ENCODE peak calls at places on chromosomes 13 and 19, in ten cellular contexts. B is heart right ventricle; W is IMR-90; O is aorta; L is spleen; S is left ventricle myocardium inferior; Y is uterus; F is effector memory CD4-positive, alpha-beta T cell; A is neuronal stem cell; D is thoracic aorta. Z is an unnamed sample. For H3K36me3, the result is how much of the 10 kb centered on the place peaks cover.

GRCh38 chr13:91768746-91769145 is 370.3 kb downstream of the GPC5 start:
- DNase-seq in B (no peak), W (no peak), O (no peak), L (no peak), S (no peak), Y (no peak), F (no peak), A (no peak), D (no peak), Z (no peak)

GRCh38 chr13:110388141-110388943 is 81.3 kb downstream of the COL4A2 start:
- DNase-seq in B (peak), W (peak), O (peak), L (no peak), S (no peak), Y (peak), F (no peak), A (no peak), D (peak), Z (peak)

GRCh38 chr19:39422020-39422419 is 9.6 kb downstream of the PLEKHG2 start:
- DNase-seq in B (no peak), W (no peak), O (no peak), L (peak), S (no peak), Y (no peak), F (no peak), A (no peak), D (no peak), Z (no peak)

GRCh38 chr19:4487572-4487971 is 15.5 kb downstream of the HDGFL2 start:
- DNase-seq in B (no peak), W (no peak), O (no peak), L (no peak), S (no peak), Y (no peak), F (no peak), A (no peak), D (no peak), Z (no peak)

GRCh38 chr19:10603873-10604459 is 16.9 kb upstream of the AP1M2 start:
- DNase-seq in B (no peak), W (no peak), O (no peak), L (no peak), S (no peak), Y (no peak), F (peak), A (no peak), D (no peak), Z (peak)

GRCh38 chr19:47897857-47898256 is 11.7 kb upstream of the SULT2A1 start:
- DNase-seq in B (no peak), W (no peak), O (no peak), L (no peak), S (no peak), Y (no peak), F (no peak), A (no peak), D (no peak), Z (no peak)

GRCh38 chr13:37621811-37622361 is 23.3 kb upstream of the POSTN start:
- DNase-seq in B (no peak), W (peak), O (peak), L (no peak), S (no peak), Y (peak), F (no peak), A (no peak), D (no peak), Z (no peak)

GRCh38 chr13:26589754-26590153 is 32.3 kb downstream of the WASF3 start:
- DNase-seq in B (peak), W (peak), O (no peak), L (no peak), S (no peak), Y (peak), F (no peak), A (no peak), D (no peak), Z (no peak)

GRCh38 chr19:2944403-2944774 is 382 bp downstream of the ZNF77 start:
- DNase-seq in B (no peak), W (no peak), O (no peak), L (no peak), S (no peak), Y (no peak), F (no peak), A (no peak), D (no peak), Z (no peak)
- H3K4me3 ChIP-seq in B (peak), W (peak), O (peak), L (peak), S (peak), Y (peak), F (peak), A (peak), D (peak), Z (peak)

DNA sequence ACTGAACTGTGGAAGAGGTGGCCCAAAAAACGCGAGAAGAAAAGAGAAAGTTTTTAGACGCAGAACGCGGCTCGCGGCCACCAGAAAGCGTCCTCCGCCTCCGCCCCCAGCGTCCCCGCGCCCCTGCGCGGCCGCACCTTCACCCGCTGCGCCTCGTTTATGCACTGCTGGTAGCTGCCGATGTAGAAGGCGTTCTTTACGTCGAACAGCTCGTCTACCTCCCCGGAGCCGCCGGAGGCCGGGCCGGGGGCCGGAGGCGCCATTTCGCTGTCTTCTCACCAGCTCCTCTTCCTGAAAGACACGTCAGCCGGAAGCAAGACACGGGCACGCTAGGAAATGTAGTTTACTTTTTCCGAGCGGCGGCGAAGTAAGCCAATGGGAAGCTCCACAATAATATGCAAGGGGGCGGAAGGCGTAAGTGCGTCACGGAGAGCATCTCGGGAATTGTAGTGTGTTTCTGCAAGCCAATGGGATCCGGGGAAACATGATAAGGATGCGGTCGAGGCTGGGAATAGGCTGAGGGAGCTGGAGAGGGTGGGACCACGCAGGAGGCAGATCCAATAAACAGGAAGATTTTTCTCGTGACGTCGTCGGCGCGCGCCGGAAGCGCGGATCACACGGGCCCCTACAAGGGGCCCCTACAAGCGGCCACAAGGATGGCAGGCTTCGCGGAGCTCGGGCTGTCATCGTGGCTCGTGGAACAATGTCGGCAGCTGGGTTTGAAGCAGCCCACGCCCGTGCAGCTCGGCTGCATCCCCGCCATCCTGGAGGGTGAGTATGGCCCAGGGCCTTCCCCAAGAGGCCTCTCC is at the start of the genes COPE and DDX49:
- DNase-seq in B (peak), W (peak), O (peak), L (peak), S (peak), Y (peak), F (peak), A (peak), D (peak), Z (peak)
- H3K36me3 ChIP-seq in B (half or more), W (under half), O (under half), L (half or more), S (under half), Y (under half), F (under half), A (under half), D (under half), Z (under half)

GRCh38 chr13:44757671-44758070 is 181.5 kb upstream of the TSC22D1 start:
- DNase-seq in B (no peak), W (no peak), O (no peak), L (no peak), S (no peak), Y (no peak), F (no peak), A (no peak), D (no peak), Z (no peak)

GRCh38 chr13:44758595-44759221 is 182.6 kb upstream of the TSC22D1 start:
- DNase-seq in B (no peak), W (peak), O (no peak), L (no peak), S (no peak), Y (no peak), F (no peak), A (no peak), D (no peak), Z (no peak)

GRCh38 chr13:44759222-44759721 is 183.1 kb upstream of the TSC22D1 start:
- DNase-seq in B (no peak), W (no peak), O (no peak), L (no peak), S (no peak), Y (no peak), F (no peak), A (no peak), D (no peak), Z (no peak)

GRCh38 chr13:44760434-44760833 is 184.3 kb upstream of the TSC22D1 start:
- DNase-seq in B (no peak), W (no peak), O (no peak), L (no peak), S (no peak), Y (no peak), F (no peak), A (no peak), D (no peak), Z (no peak)

GRCh38 chr13:44759723-44760360 is 183.7 kb upstream of the TSC22D1 start:
- DNase-seq in B (peak), W (peak), O (no peak), L (no peak), S (peak), Y (no peak), F (no peak), A (no peak), D (no peak), Z (no peak)
- H3K27ac ChIP-seq in B (no peak), W (peak), O (no peak), L (no peak), S (peak), Y (no peak), F (no peak), A (no peak), D (peak), Z (no peak)

GRCh38 chr19:12995596-12996541 is 594 bp downstream of the NFIX start:
- DNase-seq in B (peak), W (peak), O (peak), L (peak), S (no peak), Y (peak), F (no peak), A (no peak), D (no peak), Z (no peak)
- H3K4me3 ChIP-seq in B (peak), W (peak), O (peak), L (peak), S (peak), Y (peak), F (peak), A (peak), D (peak), Z (peak)

GRCh38 chr13:20001351-20001750 is 42.8 kb downstream of the ZMYM2 start:
- DNase-seq in B (no peak), W (peak), O (no peak), L (no peak), S (no peak), Y (no peak), F (no peak), A (no peak), D (no peak), Z (no peak)
- H3K36me3 ChIP-seq in B (half or more), W (under half), O (under half), L (half or more), S (under half), Y (under half), F (under half), A (under half), D (under half), Z (under half)